ENCODE peak calls at places on chromosomes 16 and 17, in seven cellular contexts. One of them, this sample, is unnamed.

GRCh38 chr17:15436399-15437369 is 30.7 kb downstream of the CDRT4 start:
- DNase-seq in thoracic aorta: no peak
- DNase-seq in heart right ventricle: peak
- DNase-seq in fibroblast of lung: peak
- DNase-seq in SJSA1: peak
- DNase-seq in hepatocyte: peak
- DNase-seq in H9: peak
- DNase-seq in this sample: peak

GRCh38 chr17:48333034-48333491 is 97.0 kb downstream of the SKAP1 start:
- DNase-seq in thoracic aorta: no peak
- DNase-seq in heart right ventricle: no peak
- DNase-seq in fibroblast of lung: peak
- DNase-seq in SJSA1: no peak
- DNase-seq in hepatocyte: no peak
- DNase-seq in H9: no peak
- DNase-seq in this sample: no peak

GRCh38 chr16:71230122-71230845 is at the start of gene HYDIN:
- DNase-seq in thoracic aorta: no peak
- DNase-seq in heart right ventricle: no peak
- DNase-seq in fibroblast of lung: peak
- DNase-seq in SJSA1: no peak
- DNase-seq in hepatocyte: peak
- DNase-seq in H9: peak
- DNase-seq in this sample: no peak

GRCh38 chr16:71367243-71367976 is 8.9 kb downstream of the CALB2 start:
- DNase-seq in thoracic aorta: no peak
- DNase-seq in heart right ventricle: no peak
- DNase-seq in fibroblast of lung: peak
- DNase-seq in SJSA1: peak
- DNase-seq in hepatocyte: peak
- DNase-seq in H9: peak
- DNase-seq in this sample: peak

GRCh38 chr16:83045790-83046189 is 419.0 kb downstream of the CDH13 start:
- DNase-seq in thoracic aorta: no peak
- DNase-seq in heart right ventricle: no peak
- DNase-seq in fibroblast of lung: peak
- DNase-seq in SJSA1: no peak
- DNase-seq in hepatocyte: no peak
- DNase-seq in H9: no peak
- DNase-seq in this sample: no peak

GRCh38 chr16:84315422-84315821 is 20.7 kb downstream of the WFDC1 start:
- DNase-seq in thoracic aorta: no peak
- DNase-seq in heart right ventricle: no peak
- DNase-seq in fibroblast of lung: no peak
- DNase-seq in SJSA1: no peak
- DNase-seq in hepatocyte: no peak
- DNase-seq in H9: no peak
- DNase-seq in this sample: no peak

GRCh38 chr16:73364413-73364812 is 316.5 kb upstream of the ZFHX3 start:
- DNase-seq in thoracic aorta: no peak
- DNase-seq in heart right ventricle: no peak
- DNase-seq in fibroblast of lung: no peak
- DNase-seq in SJSA1: no peak
- DNase-seq in hepatocyte: no peak
- DNase-seq in H9: no peak
- DNase-seq in this sample: peak

GRCh38 chr17:15432807-15433547 is 34.4 kb downstream of the CDRT4 start:
- DNase-seq in thoracic aorta: no peak
- DNase-seq in heart right ventricle: no peak
- DNase-seq in fibroblast of lung: peak
- DNase-seq in SJSA1: no peak
- DNase-seq in hepatocyte: peak
- DNase-seq in H9: no peak
- DNase-seq in this sample: no peak

GRCh38 chr16:769201-769769 is 8.8 kb downstream of the MSLN start:
- DNase-seq in thoracic aorta: no peak
- DNase-seq in heart right ventricle: no peak
- DNase-seq in fibroblast of lung: no peak
- DNase-seq in SJSA1: no peak
- DNase-seq in hepatocyte: no peak
- DNase-seq in H9: no peak
- DNase-seq in this sample: no peak

GRCh38 chr17:69501591-69502468 is 87.3 kb downstream of the MAP2K6 start:
- DNase-seq in thoracic aorta: no peak
- DNase-seq in heart right ventricle: peak
- DNase-seq in fibroblast of lung: peak
- DNase-seq in SJSA1: peak
- DNase-seq in hepatocyte: peak
- DNase-seq in H9: peak
- DNase-seq in this sample: peak

GRCh38 chr16:58230259-58230658 is 32.4 kb upstream of the CSNK2A2 start:
- DNase-seq in thoracic aorta: no peak
- DNase-seq in heart right ventricle: no peak
- DNase-seq in fibroblast of lung: no peak
- DNase-seq in SJSA1: no peak
- DNase-seq in hepatocyte: no peak
- DNase-seq in H9: no peak
- DNase-seq in this sample: no peak

GRCh38 chr17:72682597-72682996 is 409.9 kb downstream of the SLC39A11 start:
- DNase-seq in thoracic aorta: no peak
- DNase-seq in heart right ventricle: no peak
- DNase-seq in fibroblast of lung: no peak
- DNase-seq in SJSA1: peak
- DNase-seq in hepatocyte: no peak
- DNase-seq in H9: no peak
- DNase-seq in this sample: no peak

GRCh38 chr17:43768943-43769342 is 9.8 kb downstream of the DUSP3 start:
- DNase-seq in thoracic aorta: no peak
- DNase-seq in heart right ventricle: no peak
- DNase-seq in fibroblast of lung: no peak
- DNase-seq in SJSA1: no peak
- DNase-seq in hepatocyte: no peak
- DNase-seq in H9: no peak
- DNase-seq in this sample: no peak
- H3K27ac ChIP-seq in thoracic aorta: no peak
- H3K27ac ChIP-seq in heart right ventricle: peak
- H3K27ac ChIP-seq in fibroblast of lung: no peak
- H3K27ac ChIP-seq in SJSA1: no peak
- H3K27ac ChIP-seq in hepatocyte: no peak
- H3K27ac ChIP-seq in H9: no peak
- H3K27ac ChIP-seq in this sample: no peak

DNA sequence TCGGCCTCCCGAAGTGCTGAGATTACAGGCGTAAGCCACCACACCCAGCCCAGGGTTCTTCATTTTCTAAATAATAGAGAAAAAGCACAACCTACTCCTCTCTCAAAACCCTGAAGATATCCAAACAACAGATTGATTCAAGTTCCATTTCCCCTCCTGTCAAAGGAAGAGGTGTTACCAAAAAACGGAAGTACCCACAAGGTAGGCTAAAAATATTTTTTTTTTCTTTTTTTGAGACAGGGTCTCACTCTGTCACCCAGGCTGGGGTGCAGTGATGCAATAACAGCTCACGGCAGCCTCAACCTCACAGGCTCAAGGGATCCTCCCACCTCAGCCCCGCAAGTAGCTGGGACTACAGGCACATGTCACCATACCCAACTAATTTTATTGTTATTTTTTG is 18.9 kb downstream of the UTP6 start:
- DNase-seq in thoracic aorta: no peak
- DNase-seq in heart right ventricle: no peak
- DNase-seq in fibroblast of lung: no peak
- DNase-seq in SJSA1: no peak
- DNase-seq in hepatocyte: no peak
- DNase-seq in H9: no peak
- DNase-seq in this sample: no peak
- H3K27ac ChIP-seq in thoracic aorta: no peak
- H3K27ac ChIP-seq in heart right ventricle: no peak
- H3K27ac ChIP-seq in fibroblast of lung: no peak
- H3K27ac ChIP-seq in SJSA1: no peak
- H3K27ac ChIP-seq in hepatocyte: no peak
- H3K27ac ChIP-seq in H9: no peak
- H3K27ac ChIP-seq in this sample: no peak

GRCh38 chr17:55289978-55290377 is 25.2 kb downstream of the HLF start:
- DNase-seq in thoracic aorta: no peak
- DNase-seq in heart right ventricle: no peak
- DNase-seq in fibroblast of lung: peak
- DNase-seq in SJSA1: no peak
- DNase-seq in hepatocyte: no peak
- DNase-seq in H9: no peak
- DNase-seq in this sample: no peak
- H3K27ac ChIP-seq in thoracic aorta: no peak
- H3K27ac ChIP-seq in heart right ventricle: peak
- H3K27ac ChIP-seq in fibroblast of lung: no peak
- H3K27ac ChIP-seq in SJSA1: no peak
- H3K27ac ChIP-seq in hepatocyte: no peak
- H3K27ac ChIP-seq in H9: no peak
- H3K27ac ChIP-seq in this sample: no peak

GRCh38 chr16:54061454-54061853 is 225.1 kb downstream of the IRX3 start:
- DNase-seq in thoracic aorta: no peak
- DNase-seq in heart right ventricle: no peak
- DNase-seq in fibroblast of lung: no peak
- DNase-seq in SJSA1: no peak
- DNase-seq in hepatocyte: no peak
- DNase-seq in H9: no peak
- DNase-seq in this sample: no peak
- H3K27ac ChIP-seq in thoracic aorta: no peak
- H3K27ac ChIP-seq in heart right ventricle: no peak
- H3K27ac ChIP-seq in fibroblast of lung: no peak
- H3K27ac ChIP-seq in SJSA1: no peak
- H3K27ac ChIP-seq in hepatocyte: no peak
- H3K27ac ChIP-seq in H9: no peak
- H3K27ac ChIP-seq in this sample: no peak

GRCh38 chr17:17830269-17830567 is 6.6 kb downstream of the SREBF1 start:
- DNase-seq in thoracic aorta: no peak
- DNase-seq in heart right ventricle: no peak
- DNase-seq in fibroblast of lung: no peak
- DNase-seq in SJSA1: no peak
- DNase-seq in hepatocyte: no peak
- DNase-seq in H9: no peak
- DNase-seq in this sample: no peak
- H3K27ac ChIP-seq in thoracic aorta: no peak
- H3K27ac ChIP-seq in heart right ventricle: no peak
- H3K27ac ChIP-seq in fibroblast of lung: no peak
- H3K27ac ChIP-seq in SJSA1: no peak
- H3K27ac ChIP-seq in hepatocyte: peak
- H3K27ac ChIP-seq in H9: no peak
- H3K27ac ChIP-seq in this sample: no peak

GRCh38 chr17:37064956-37065355 is 116.2 kb downstream of the AATF start:
- DNase-seq in thoracic aorta: no peak
- DNase-seq in heart right ventricle: no peak
- DNase-seq in fibroblast of lung: no peak
- DNase-seq in SJSA1: no peak
- DNase-seq in hepatocyte: no peak
- DNase-seq in H9: no peak
- DNase-seq in this sample: no peak

GRCh38 chr17:37066322-37066905 is 117.7 kb downstream of the AATF start:
- DNase-seq in thoracic aorta: no peak
- DNase-seq in heart right ventricle: no peak
- DNase-seq in fibroblast of lung: no peak
- DNase-seq in SJSA1: no peak
- DNase-seq in hepatocyte: no peak
- DNase-seq in H9: no peak
- DNase-seq in this sample: no peak

GRCh38 chr17:37067555-37068111 is 118.9 kb downstream of the AATF start:
- DNase-seq in thoracic aorta: no peak
- DNase-seq in heart right ventricle: no peak
- DNase-seq in fibroblast of lung: peak
- DNase-seq in SJSA1: peak
- DNase-seq in hepatocyte: peak
- DNase-seq in H9: no peak
- DNase-seq in this sample: peak

GRCh38 chr17:37064166-37064565 is 115.4 kb downstream of the AATF start:
- DNase-seq in thoracic aorta: no peak
- DNase-seq in heart right ventricle: no peak
- DNase-seq in fibroblast of lung: no peak
- DNase-seq in SJSA1: no peak
- DNase-seq in hepatocyte: no peak
- DNase-seq in H9: no peak
- DNase-seq in this sample: peak

GRCh38 chr17:37065486-37066321 is 117.0 kb downstream of the AATF start:
- DNase-seq in thoracic aorta: no peak
- DNase-seq in heart right ventricle: no peak
- DNase-seq in fibroblast of lung: no peak
- DNase-seq in SJSA1: no peak
- DNase-seq in hepatocyte: no peak
- DNase-seq in H9: peak
- DNase-seq in this sample: no peak
- H3K27ac ChIP-seq in thoracic aorta: no peak
- H3K27ac ChIP-seq in heart right ventricle: no peak
- H3K27ac ChIP-seq in fibroblast of lung: no peak
- H3K27ac ChIP-seq in SJSA1: no peak
- H3K27ac ChIP-seq in hepatocyte: peak
- H3K27ac ChIP-seq in H9: no peak
- H3K27ac ChIP-seq in this sample: no peak

DNA sequence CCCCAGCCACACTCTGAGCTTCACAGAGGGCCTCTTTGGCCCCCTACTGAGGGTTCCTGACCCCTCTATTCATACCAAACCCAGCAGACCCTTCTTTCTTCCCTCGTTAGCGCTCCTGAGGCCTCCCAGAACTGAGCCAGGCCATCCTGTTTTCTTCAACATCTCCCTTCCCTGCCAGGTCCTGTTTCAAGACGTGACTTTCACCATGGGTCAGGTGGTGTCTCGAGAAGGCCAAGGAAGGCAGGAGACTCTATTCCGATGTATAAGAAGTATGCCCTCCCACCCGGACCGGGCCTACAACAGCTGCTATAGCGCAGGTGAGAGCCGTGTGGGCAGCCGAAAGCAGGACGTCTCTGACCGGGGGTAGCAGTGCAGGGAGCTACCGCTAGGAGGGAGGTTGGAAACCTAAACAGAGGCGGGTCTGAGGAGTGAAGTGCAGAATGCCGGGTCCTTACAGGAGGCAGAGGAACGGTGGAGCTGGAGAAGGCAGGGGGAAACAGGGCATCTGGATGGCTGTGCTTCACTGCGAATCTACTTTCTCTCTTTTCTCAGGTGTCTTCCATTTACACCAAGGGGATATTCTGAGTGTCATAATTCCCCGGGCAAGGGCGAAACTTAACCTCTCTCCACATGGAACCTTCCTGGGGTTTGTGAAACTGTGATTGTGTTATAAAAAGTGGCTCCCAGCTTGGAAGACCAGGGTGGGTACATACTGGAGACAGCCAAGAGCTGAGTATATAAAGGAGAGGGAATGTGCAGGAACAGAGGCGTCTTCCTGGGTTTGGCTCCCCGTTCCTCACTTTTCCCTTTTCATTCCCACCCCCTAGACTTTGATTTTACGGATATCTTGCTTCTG is 1.3 kb upstream of the SENP3 start:
- DNase-seq in thoracic aorta: no peak
- DNase-seq in heart right ventricle: peak
- DNase-seq in fibroblast of lung: peak
- DNase-seq in SJSA1: no peak
- DNase-seq in hepatocyte: peak
- DNase-seq in H9: peak
- DNase-seq in this sample: peak
- H3K27ac ChIP-seq in thoracic aorta: peak
- H3K27ac ChIP-seq in heart right ventricle: peak
- H3K27ac ChIP-seq in fibroblast of lung: no peak
- H3K27ac ChIP-seq in SJSA1: no peak
- H3K27ac ChIP-seq in hepatocyte: peak
- H3K27ac ChIP-seq in H9: no peak
- H3K27ac ChIP-seq in this sample: no peak

This sample was measured in SJCRH30.